ENCODE peak calls at places on chromosomes 2 and 18, in four cellular contexts. One of them, this sample, is unnamed.

GRCh38 chr2:65049010-65049639 is 7.1 kb upstream of the CEP68 start:
- DNase-seq in GM23248: no peak
- DNase-seq in A549: no peak
- DNase-seq in aorta: no peak
- DNase-seq in this sample: no peak

GRCh38 chr2:86443601-86444000 is 2.4 kb downstream of the KDM3A start:
- DNase-seq in A549: no peak
- DNase-seq in GM23248: no peak
- DNase-seq in aorta: no peak
- DNase-seq in this sample: no peak

GRCh38 chr18:62505669-62506494 is 16.9 kb upstream of the ZCCHC2 start:
- DNase-seq in A549: no peak
- DNase-seq in aorta: no peak
- DNase-seq in GM23248: peak
- DNase-seq in this sample: no peak

GRCh38 chr2:189231719-189232323 is 52.3 kb upstream of the COL5A2 start:
- DNase-seq in GM23248: no peak
- DNase-seq in A549: peak
- DNase-seq in aorta: no peak
- DNase-seq in this sample: no peak

GRCh38 chr2:29022455-29023128 is 41.5 kb downstream of the TOGARAM2 start:
- DNase-seq in A549: no peak
- DNase-seq in GM23248: no peak
- DNase-seq in aorta: peak
- DNase-seq in this sample: no peak

GRCh38 chr2:235411905-235412304 is 81.9 kb upstream of the AGAP1 start:
- DNase-seq in aorta: no peak
- DNase-seq in GM23248: no peak
- DNase-seq in A549: no peak
- DNase-seq in this sample: no peak

GRCh38 chr18:79528846-79529245 is 133.1 kb downstream of the NFATC1 start:
- DNase-seq in GM23248: peak
- DNase-seq in A549: peak
- DNase-seq in aorta: peak
- DNase-seq in this sample: no peak

GRCh38 chr2:172965433-172965832 is 110.2 kb upstream of the MAP3K20 start:
- DNase-seq in GM23248: peak
- DNase-seq in aorta: no peak
- DNase-seq in A549: no peak
- DNase-seq in this sample: no peak

GRCh38 chr2:22855761-22856184 is 529.2 kb upstream of the KLHL29 start:
- DNase-seq in aorta: no peak
- DNase-seq in GM23248: no peak
- DNase-seq in A549: no peak
- DNase-seq in this sample: no peak

GRCh38 chr2:128803222-128803621 is 484.6 kb upstream of the HS6ST1 start:
- DNase-seq in GM23248: no peak
- DNase-seq in aorta: no peak
- DNase-seq in A549: no peak
- DNase-seq in this sample: no peak

GRCh38 chr2:173299764-173300163 is 54.9 kb upstream of the CDCA7 start:
- DNase-seq in GM23248: no peak
- DNase-seq in A549: no peak
- DNase-seq in aorta: no peak
- DNase-seq in this sample: no peak

GRCh38 chr2:159035790-159036411 is 67.5 kb downstream of the TANC1 start:
- DNase-seq in GM23248: peak
- DNase-seq in A549: peak
- DNase-seq in aorta: no peak
- DNase-seq in this sample: no peak

GRCh38 chr2:184302506-184302905 is 295.8 kb upstream of the ZNF804A start:
- DNase-seq in GM23248: peak
- DNase-seq in A549: no peak
- DNase-seq in aorta: no peak
- DNase-seq in this sample: no peak

GRCh38 chr18:74733592-74733991 is 135.9 kb downstream of the ZNF407 start:
- DNase-seq in aorta: no peak
- DNase-seq in A549: no peak
- DNase-seq in GM23248: no peak
- DNase-seq in this sample: no peak

GRCh38 chr18:6859676-6860422 is 130.3 kb downstream of the ARHGAP28 start:
- DNase-seq in aorta: no peak
- DNase-seq in A549: no peak
- DNase-seq in GM23248: no peak
- DNase-seq in this sample: no peak

GRCh38 chr2:41963661-41964525 is 83.9 kb upstream of the PKDCC start:
- DNase-seq in A549: peak
- DNase-seq in aorta: peak
- DNase-seq in GM23248: peak
- DNase-seq in this sample: no peak

GRCh38 chr18:67265464-67266245 is 250.9 kb downstream of the DSEL start:
- DNase-seq in aorta: no peak
- DNase-seq in A549: no peak
- DNase-seq in GM23248: peak
- DNase-seq in this sample: no peak

GRCh38 chr2:226615891-226616290 is 183.7 kb downstream of the IRS1 start:
- DNase-seq in GM23248: no peak
- DNase-seq in aorta: no peak
- DNase-seq in A549: no peak
- DNase-seq in this sample: no peak

GRCh38 chr2:3480352-3481010 is 38.9 kb downstream of the ADI1 start:
- DNase-seq in aorta: no peak
- DNase-seq in GM23248: peak
- DNase-seq in A549: no peak
- DNase-seq in this sample: no peak

GRCh38 chr2:121491566-121491965 is 39.1 kb upstream of the RNU4ATAC start:
- DNase-seq in aorta: no peak
- DNase-seq in GM23248: no peak
- DNase-seq in A549: no peak
- DNase-seq in this sample: no peak

GRCh38 chr2:188629890-188630483 is 338.3 kb downstream of the GULP1 start:
- DNase-seq in aorta: peak
- DNase-seq in A549: no peak
- DNase-seq in GM23248: peak
- DNase-seq in this sample: no peak

GRCh38 chr2:162328424-162329157 is 10.1 kb upstream of the IFIH1 start:
- DNase-seq in A549: no peak
- DNase-seq in aorta: no peak
- DNase-seq in GM23248: no peak
- DNase-seq in this sample: no peak

GRCh38 chr2:145751634-145752033 is 1231.7 kb upstream of the ZEB2 start:
- DNase-seq in A549: no peak
- DNase-seq in aorta: peak
- DNase-seq in GM23248: peak
- DNase-seq in this sample: no peak

GRCh38 chr2:241977557-241978300 is 108.2 kb downstream of the RTP5 start:
- DNase-seq in A549: no peak
- DNase-seq in aorta: no peak
- DNase-seq in GM23248: no peak
- DNase-seq in this sample: no peak

GRCh38 chr2:44215827-44216226 is 47.2 kb downstream of the PPM1B start:
- DNase-seq in GM23248: no peak
- DNase-seq in A549: no peak
- DNase-seq in aorta: no peak
- DNase-seq in this sample: no peak

GRCh38 chr2:174929786-174930185 is 75.4 kb downstream of the CHN1 start:
- DNase-seq in GM23248: no peak
- DNase-seq in A549: no peak
- DNase-seq in aorta: no peak
- DNase-seq in this sample: no peak

GRCh38 chr2:231985823-231986261 is 24.3 kb downstream of the DIS3L2 start:
- DNase-seq in aorta: no peak
- DNase-seq in A549: no peak
- DNase-seq in GM23248: no peak
- DNase-seq in this sample: no peak

GRCh38 chr18:75244336-75244735 is 33.7 kb downstream of the TSHZ1 start:
- DNase-seq in aorta: no peak
- DNase-seq in GM23248: no peak
- DNase-seq in A549: peak
- DNase-seq in this sample: no peak

GRCh38 chr2:24893934-24894333 is 26.1 kb downstream of the ADCY3 start:
- DNase-seq in aorta: no peak
- DNase-seq in A549: no peak
- DNase-seq in GM23248: peak
- DNase-seq in this sample: no peak

GRCh38 chr2:1137992-1138391 is 187.3 kb downstream of the SNTG2 start:
- DNase-seq in A549: no peak
- DNase-seq in GM23248: no peak
- DNase-seq in aorta: no peak
- DNase-seq in this sample: no peak

GRCh38 chr2:65267008-65267407 is 39.4 kb downstream of the ACTR2 start:
- DNase-seq in GM23248: no peak
- DNase-seq in aorta: no peak
- DNase-seq in A549: no peak
- DNase-seq in this sample: no peak

GRCh38 chr2:98280376-98281102 is 65.7 kb upstream of the CNGA3 start:
- DNase-seq in aorta: no peak
- DNase-seq in GM23248: peak
- DNase-seq in A549: peak
- DNase-seq in this sample: no peak

GRCh38 chr18:58929206-58929605 is 64.5 kb downstream of the ZNF532 start:
- DNase-seq in GM23248: no peak
- DNase-seq in aorta: no peak
- DNase-seq in A549: no peak
- DNase-seq in this sample: no peak

GRCh38 chr18:58922995-58923394 is 58.3 kb downstream of the ZNF532 start:
- DNase-seq in GM23248: no peak
- DNase-seq in aorta: no peak
- DNase-seq in A549: no peak
- DNase-seq in this sample: no peak

GRCh38 chr18:58928401-58928800 is 63.7 kb downstream of the ZNF532 start:
- DNase-seq in A549: no peak
- DNase-seq in GM23248: no peak
- DNase-seq in aorta: no peak
- DNase-seq in this sample: no peak

GRCh38 chr18:58924473-58924872 is 59.8 kb downstream of the ZNF532 start:
- DNase-seq in GM23248: no peak
- DNase-seq in aorta: no peak
- DNase-seq in A549: no peak
- DNase-seq in this sample: no peak

GRCh38 chr18:58927659-58928058 is 63.0 kb downstream of the ZNF532 start:
- DNase-seq in A549: no peak
- DNase-seq in aorta: no peak
- DNase-seq in GM23248: no peak
- DNase-seq in this sample: no peak
- H3K27ac ChIP-seq in A549: no peak
- H3K27ac ChIP-seq in aorta: no peak
- H3K27ac ChIP-seq in GM23248: no peak
- H3K27ac ChIP-seq in this sample: no peak

DNA sequence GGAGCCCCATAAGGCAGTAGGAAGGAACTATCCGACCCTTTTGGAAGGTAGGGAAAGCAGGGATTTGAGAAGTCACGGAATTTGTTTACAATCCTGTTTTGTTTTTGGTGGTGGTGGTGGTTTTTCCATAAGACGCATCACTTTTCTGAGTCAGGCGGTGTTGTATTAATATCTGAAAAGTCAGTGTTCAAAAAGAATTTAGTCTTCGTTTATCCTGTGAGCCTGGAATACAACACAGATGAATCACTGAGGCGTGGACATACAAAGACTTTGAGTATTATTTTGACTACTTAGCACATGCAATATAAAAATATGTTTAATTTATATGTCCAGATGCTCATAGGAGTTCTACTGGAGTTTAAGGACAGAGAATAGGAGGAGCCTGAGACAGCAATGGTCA is 780 bp downstream of the ZNF892 start:
- DNase-seq in aorta: no peak
- DNase-seq in GM23248: peak
- DNase-seq in A549: no peak
- DNase-seq in this sample: no peak
- H3K27ac ChIP-seq in aorta: no peak
- H3K27ac ChIP-seq in GM23248: peak
- H3K27ac ChIP-seq in A549: no peak
- H3K27ac ChIP-seq in this sample: no peak

GRCh38 chr2:171541202-171541884 is 19.1 kb downstream of the CYBRD1 start:
- DNase-seq in aorta: no peak
- DNase-seq in GM23248: peak
- DNase-seq in A549: peak
- DNase-seq in this sample: no peak

GRCh38 chr2:171545086-171545485 is 22.8 kb downstream of the CYBRD1 start:
- DNase-seq in GM23248: no peak
- DNase-seq in aorta: no peak
- DNase-seq in A549: no peak
- DNase-seq in this sample: no peak

GRCh38 chr2:171540437-171540836 is 18.2 kb downstream of the CYBRD1 start:
- DNase-seq in A549: no peak
- DNase-seq in aorta: no peak
- DNase-seq in GM23248: no peak
- DNase-seq in this sample: no peak
- H3K27ac ChIP-seq in A549: no peak
- H3K27ac ChIP-seq in aorta: no peak
- H3K27ac ChIP-seq in GM23248: no peak
- H3K27ac ChIP-seq in this sample: no peak

GRCh38 chr2:27351802-27352598 is 4.6 kb downstream of the GTF3C2 start:
- DNase-seq in GM23248: no peak
- DNase-seq in A549: no peak
- DNase-seq in aorta: no peak
- DNase-seq in this sample: no peak

GRCh38 chr2:27356056-27356381 is 545 bp downstream of the GTF3C2 start:
- DNase-seq in A549: peak
- DNase-seq in aorta: peak
- DNase-seq in GM23248: peak
- DNase-seq in this sample: no peak

GRCh38 chr2:27356382-27357181 is at the start of gene GTF3C2:
- DNase-seq in GM23248: peak
- DNase-seq in A549: peak
- DNase-seq in aorta: peak
- DNase-seq in this sample: peak

GRCh38 chr2:27354597-27354927 is 2.0 kb downstream of the GTF3C2 start:
- DNase-seq in A549: no peak
- DNase-seq in GM23248: no peak
- DNase-seq in aorta: no peak
- DNase-seq in this sample: no peak

DNA sequence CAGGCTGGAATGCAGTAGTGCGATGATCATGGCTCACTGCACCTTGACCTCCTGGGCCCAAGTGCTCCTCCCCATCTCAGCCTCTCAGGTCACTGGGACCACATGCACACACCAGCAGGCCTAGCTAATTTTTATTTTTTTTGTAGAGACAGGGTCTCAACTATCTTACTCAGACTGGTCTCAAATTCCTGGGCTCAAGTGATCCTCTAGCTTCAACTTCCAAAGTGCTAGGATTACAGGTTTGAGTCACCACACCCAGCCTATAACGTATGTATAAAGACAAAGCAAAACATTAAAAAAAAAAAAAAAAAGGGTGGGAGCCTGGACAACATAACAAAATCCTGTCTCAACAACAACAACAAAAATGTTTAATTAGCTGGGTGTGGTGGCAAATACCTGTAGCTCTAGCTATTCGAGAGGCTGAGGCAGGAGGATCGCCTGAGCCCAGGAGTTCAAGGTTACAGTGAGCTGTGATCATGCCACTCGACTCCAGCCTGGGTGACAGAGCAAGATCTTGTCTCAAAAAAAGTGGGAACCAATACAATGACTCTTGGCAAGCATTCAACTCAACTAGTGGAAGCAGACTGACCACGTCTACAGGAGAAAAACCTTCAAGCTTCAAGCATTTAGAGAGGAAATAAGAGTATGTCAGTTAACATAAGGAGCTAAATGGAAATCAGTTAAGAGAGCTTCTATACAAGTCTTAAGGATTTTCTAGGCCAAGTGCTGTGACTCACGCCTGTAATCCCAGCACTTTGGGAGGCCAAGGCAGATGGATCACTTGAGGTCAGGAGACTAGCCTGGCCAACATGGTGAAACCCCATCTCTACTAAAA is 2.6 kb downstream of the GTF3C2 start:
- DNase-seq in aorta: no peak
- DNase-seq in A549: no peak
- DNase-seq in GM23248: peak
- DNase-seq in this sample: no peak
- H3K27ac ChIP-seq in aorta: no peak
- H3K27ac ChIP-seq in A549: no peak
- H3K27ac ChIP-seq in GM23248: peak
- H3K27ac ChIP-seq in this sample: no peak

This sample was measured in caudate nucleus.